ENCODE peak calls at places on chromosome X, in five cellular contexts. K is endothelial cell, E is left colon, O is HS-5, V is HepG2. Q is an unnamed sample.

GRCh38 chrX:19709812-19710518 is 177.4 kb downstream of the SH3KBP1 start:
- DNase-seq in K (no peak), E (no peak), O (peak), V (no peak), Q (peak)

GRCh38 chrX:118523920-118524319 is 28.3 kb downstream of the DOCK11 start:
- DNase-seq in K (no peak), E (no peak), O (no peak), V (no peak), Q (no peak)

GRCh38 chrX:124208675-124209074 is 123.8 kb upstream of the TEX13D start:
- DNase-seq in K (no peak), E (no peak), O (no peak), V (no peak), Q (no peak)

GRCh38 chrX:47176101-47176740 is 17.4 kb upstream of the UBA1 start:
- DNase-seq in K (no peak), E (no peak), O (no peak), V (no peak), Q (no peak)

GRCh38 chrX:115940888-115941332 is 229.6 kb upstream of the AGTR2 start:
- DNase-seq in K (peak), E (peak), O (no peak), V (peak), Q (no peak)

GRCh38 chrX:11423362-11423818 is 130.2 kb downstream of the AMELX start:
- DNase-seq in K (no peak), E (no peak), O (peak), V (no peak), Q (peak)

GRCh38 chrX:69305333-69306062 is 140.2 kb upstream of the PJA1 start:
- DNase-seq in K (peak), E (no peak), O (no peak), V (no peak), Q (no peak)

GRCh38 chrX:140360284-140360683 is 144.6 kb downstream of the SOX3 start:
- DNase-seq in K (no peak), E (no peak), O (no peak), V (no peak), Q (no peak)

GRCh38 chrX:46903458-46904242 is 8.6 kb upstream of the JADE3 start:
- DNase-seq in K (peak), E (peak), O (peak), V (peak), Q (peak)

GRCh38 chrX:132086717-132087116 is 41.1 kb downstream of the FRMD7 start:
- DNase-seq in K (no peak), E (no peak), O (peak), V (no peak), Q (no peak)

Q was measured in foreskin melanocyte.